ENCODE peak calls at places on chromosomes 3 and 15, in nine cellular contexts. One of them, this sample, is unnamed.

GRCh38 chr15:48627260-48627969 is 18.1 kb downstream of the FBN1 start:
- DNase-seq in hippocampal formation: no peak
- DNase-seq in substantia nigra: no peak
- DNase-seq in NCI-H345: no peak
- DNase-seq in activated T-cell treated with anti-CD3 and anti-CD28 coated beads for 24 hours: no peak
- DNase-seq in AG10803: peak; percentile 90
- DNase-seq in HFFc6: peak; percentile 86
- DNase-seq in astrocyte of the spinal cord: peak; percentile 53
- DNase-seq in H4: no peak
- DNase-seq in this sample: no peak

GRCh38 chr3:49512791-49513355 is 41.4 kb upstream of the BSN start:
- DNase-seq in hippocampal formation: no peak
- DNase-seq in substantia nigra: no peak
- DNase-seq in NCI-H345: no peak
- DNase-seq in activated T-cell treated with anti-CD3 and anti-CD28 coated beads for 24 hours: no peak
- DNase-seq in AG10803: no peak
- DNase-seq in HFFc6: no peak
- DNase-seq in astrocyte of the spinal cord: no peak
- DNase-seq in H4: no peak
- DNase-seq in this sample: no peak

GRCh38 chr3:134423153-134423552 is 48.9 kb upstream of the AMOTL2 start:
- DNase-seq in hippocampal formation: no peak
- DNase-seq in substantia nigra: no peak
- DNase-seq in NCI-H345: peak; percentile 34
- DNase-seq in activated T-cell treated with anti-CD3 and anti-CD28 coated beads for 24 hours: no peak
- DNase-seq in AG10803: peak; percentile 84
- DNase-seq in HFFc6: no peak
- DNase-seq in astrocyte of the spinal cord: peak; percentile 61
- DNase-seq in H4: peak; percentile 70
- DNase-seq in this sample: no peak

GRCh38 chr15:45371546-45371945 is 6.8 kb downstream of the GATM start:
- DNase-seq in hippocampal formation: no peak
- DNase-seq in substantia nigra: no peak
- DNase-seq in NCI-H345: no peak
- DNase-seq in activated T-cell treated with anti-CD3 and anti-CD28 coated beads for 24 hours: no peak
- DNase-seq in AG10803: no peak
- DNase-seq in HFFc6: no peak
- DNase-seq in astrocyte of the spinal cord: no peak
- DNase-seq in H4: no peak
- DNase-seq in this sample: no peak

GRCh38 chr3:177410734-177411133 is 213.5 kb upstream of the TBL1XR1 start:
- DNase-seq in hippocampal formation: no peak
- DNase-seq in substantia nigra: no peak
- DNase-seq in NCI-H345: peak; percentile 90
- DNase-seq in activated T-cell treated with anti-CD3 and anti-CD28 coated beads for 24 hours: no peak
- DNase-seq in AG10803: no peak
- DNase-seq in HFFc6: no peak
- DNase-seq in astrocyte of the spinal cord: no peak
- DNase-seq in H4: no peak
- DNase-seq in this sample: no peak

GRCh38 chr3:33063651-33064051 is 33.3 kb downstream of the GLB1 start:
- DNase-seq in hippocampal formation: no peak
- DNase-seq in substantia nigra: no peak
- DNase-seq in NCI-H345: no peak
- DNase-seq in activated T-cell treated with anti-CD3 and anti-CD28 coated beads for 24 hours: peak; percentile 59
- DNase-seq in AG10803: peak; percentile 74
- DNase-seq in HFFc6: peak; percentile 67
- DNase-seq in astrocyte of the spinal cord: no peak
- DNase-seq in H4: no peak
- DNase-seq in this sample: peak; percentile 50

GRCh38 chr3:53056442-53056841 is 10.6 kb upstream of the SFMBT1 start:
- DNase-seq in hippocampal formation: no peak
- DNase-seq in substantia nigra: no peak
- DNase-seq in NCI-H345: no peak
- DNase-seq in activated T-cell treated with anti-CD3 and anti-CD28 coated beads for 24 hours: no peak
- DNase-seq in AG10803: no peak
- DNase-seq in HFFc6: no peak
- DNase-seq in astrocyte of the spinal cord: no peak
- DNase-seq in H4: no peak
- DNase-seq in this sample: no peak

GRCh38 chr3:95277614-95278013 is 1214.8 kb downstream of the NSUN3 start:
- DNase-seq in hippocampal formation: no peak
- DNase-seq in substantia nigra: no peak
- DNase-seq in NCI-H345: no peak
- DNase-seq in activated T-cell treated with anti-CD3 and anti-CD28 coated beads for 24 hours: no peak
- DNase-seq in AG10803: no peak
- DNase-seq in HFFc6: no peak
- DNase-seq in astrocyte of the spinal cord: no peak
- DNase-seq in H4: no peak
- DNase-seq in this sample: no peak

This sample was measured in NK-92 treated with Interleukin-12 subunit alpha and Interleukin-12 subunit beta, amount 100 ng/mL, for 24 hours.